ENCODE peak calls at places on chromosomes 12 and 14, in five cellular contexts. P is mesendoderm; D is effector memory CD4-positive, alpha-beta T cell; A is lung; K is dorsolateral prefrontal cortex. R is an unnamed sample.

GRCh38 chr12:47863985-47864384 is 40.8 kb downstream of the VDR start:
- DNase-seq in P (no peak), D (no peak), A (no peak), K (no peak), R (no peak)

GRCh38 chr12:22380029-22380428 is 45.5 kb upstream of the ST8SIA1 start:
- DNase-seq in P (no peak), D (no peak), A (no peak), K (no peak), R (no peak)

GRCh38 chr12:82120901-82121300 is 237.3 kb downstream of the CCDC59 start:
- DNase-seq in P (no peak), D (no peak), A (no peak), K (no peak), R (no peak)

GRCh38 chr12:75481013-75481705 is 604 bp downstream of the GLIPR1 start:
- DNase-seq in P (no peak), D (no peak), A (no peak), K (no peak), R (no peak)

GRCh38 chr12:123056053-123056452 is 75.6 kb downstream of the ARL6IP4 start:
- DNase-seq in P (no peak), D (no peak), A (no peak), K (no peak), R (peak; percentile 16)

GRCh38 chr12:11568762-11569478 is 80.6 kb upstream of the ETV6 start:
- DNase-seq in P (no peak), D (no peak), A (no peak), K (no peak), R (no peak)

GRCh38 chr14:22515961-22516360 is 73.1 kb downstream of the DAD1 start:
- DNase-seq in P (no peak), D (no peak), A (no peak), K (no peak), R (no peak)

GRCh38 chr12:24718641-24719040 is 230.3 kb downstream of the BCAT1 start:
- DNase-seq in P (no peak), D (no peak), A (no peak), K (no peak), R (no peak)

GRCh38 chr14:68879321-68879781 is 86.5 kb upstream of the ZFP36L1 start:
- DNase-seq in P (no peak), D (no peak), A (no peak), K (no peak), R (no peak)

GRCh38 chr12:74646831-74647230 is 109.2 kb downstream of the ATXN7L3B start:
- DNase-seq in P (peak; percentile 10), D (no peak), A (no peak), K (no peak), R (no peak)

GRCh38 chr12:93097417-93097816 is 168.3 kb upstream of the EEA1 start:
- DNase-seq in P (no peak), D (no peak), A (no peak), K (no peak), R (no peak)

GRCh38 chr14:98647754-98648153 is 624.2 kb downstream of the BCL11B start:
- DNase-seq in P (no peak), D (no peak), A (no peak), K (no peak), R (no peak)

GRCh38 chr12:76346798-76347420 is 1.3 kb downstream of the BBS10 start:
- DNase-seq in P (peak; percentile 43), D (no peak), A (no peak), K (peak; percentile 22), R (peak; percentile 70)

GRCh38 chr12:69290545-69291277 is 51.3 kb downstream of the CPSF6 start:
- DNase-seq in P (peak; percentile 95), D (peak; percentile 61), A (peak; percentile 81), K (peak; percentile 43), R (peak; percentile 86)

GRCh38 chr14:64191756-64192155 is 102.4 kb downstream of the ESR2 start:
- DNase-seq in P (peak; percentile 50), D (no peak), A (no peak), K (no peak), R (peak; percentile 94)

GRCh38 chr12:34373926-34374325 is 351.6 kb downstream of the ALG10 start:
- DNase-seq in P (no peak), D (no peak), A (no peak), K (no peak), R (no peak)

GRCh38 chr12:57881035-57881973 is 34.8 kb upstream of the CTDSP2 start:
- DNase-seq in P (no peak), D (no peak), A (no peak), K (no peak), R (peak; percentile 76)

GRCh38 chr12:116037941-116038837 is 239.3 kb downstream of the MED13L start:
- DNase-seq in P (no peak), D (no peak), A (no peak), K (no peak), R (no peak)

GRCh38 chr14:77593501-77593911 is 22.9 kb downstream of the SPTLC2 start:
- DNase-seq in P (no peak), D (no peak), A (no peak), K (no peak), R (no peak)

GRCh38 chr12:123126294-123127144 is 24.4 kb downstream of the PITPNM2 start:
- DNase-seq in P (peak; percentile 92), D (no peak), A (no peak), K (no peak), R (peak; percentile 99)

GRCh38 chr12:54879132-54879531 is 24.8 kb downstream of the MUCL1 start:
- DNase-seq in P (peak; percentile 27), D (no peak), A (no peak), K (no peak), R (no peak)

GRCh38 chr12:80491176-80491575 is 47.1 kb downstream of the PTPRQ start:
- DNase-seq in P (no peak), D (no peak), A (no peak), K (no peak), R (no peak)

GRCh38 chr12:11794311-11794710 is 144.8 kb downstream of the ETV6 start:
- DNase-seq in P (no peak), D (no peak), A (no peak), K (peak; percentile 39), R (no peak)

GRCh38 chr14:96501383-96501745 is 818 bp upstream of the PAPOLA start:
- DNase-seq in P (no peak), D (no peak), A (no peak), K (no peak), R (peak; percentile 0)

GRCh38 chr14:92785601-92786426 is 8.3 kb upstream of the GOLGA5 start:
- DNase-seq in P (peak; percentile 73), D (no peak), A (no peak), K (no peak), R (peak; percentile 92)

GRCh38 chr14:93951798-93952540 is 24.4 kb downstream of the ASB2 start:
- DNase-seq in P (no peak), D (no peak), A (no peak), K (no peak), R (no peak)
- H3K27ac ChIP-seq in P (no peak overlapping the region), D (no peak overlapping the region), A (peak overlapping the region; percentile 12), K (no peak overlapping the region), R (no peak overlapping the region)

GRCh38 chr12:96108321-96108720 is 72.9 kb upstream of the LTA4H start:
- DNase-seq in P (peak; percentile 65), D (no peak), A (peak; percentile 46), K (no peak), R (no peak)
- H3K4me3 ChIP-seq in P (no peak overlapping the region), D (no peak overlapping the region), A (no peak overlapping the region), K (no peak overlapping the region), R (no peak overlapping the region)

DNA sequence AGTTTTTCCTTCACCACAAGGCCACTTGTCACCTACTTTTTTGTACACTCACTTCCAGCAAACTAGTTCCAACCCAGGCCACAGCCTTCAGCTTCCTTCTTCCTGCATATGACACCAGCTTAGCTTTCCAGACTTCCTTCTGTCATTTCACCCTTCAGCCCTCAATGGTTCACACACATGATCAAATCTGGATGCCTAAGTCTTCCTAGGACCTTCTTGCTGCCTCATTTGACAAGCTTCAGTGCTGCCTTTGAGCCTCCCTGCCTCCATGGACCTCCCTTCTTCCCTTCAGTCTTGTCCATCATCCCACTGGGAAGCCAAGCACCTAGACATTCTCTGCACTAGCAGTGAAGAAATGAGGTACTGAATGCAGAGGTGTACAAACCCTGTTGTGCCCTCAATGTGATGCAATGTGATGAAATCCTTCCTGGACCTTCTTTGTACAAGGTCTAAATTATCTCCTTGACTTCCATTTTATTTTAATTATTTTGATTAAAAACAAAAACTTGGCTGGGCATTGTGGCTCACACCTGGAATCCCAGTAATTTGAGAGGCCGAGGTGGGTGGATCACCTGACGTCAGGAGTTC is 4.3 kb upstream of the REC8 start:
- DNase-seq in P (no peak), D (no peak), A (no peak), K (no peak), R (no peak)
- H3K27ac ChIP-seq in P (no peak overlapping the region), D (no peak overlapping the region), A (no peak overlapping the region), K (no peak overlapping the region), R (no peak overlapping the region)

DNA sequence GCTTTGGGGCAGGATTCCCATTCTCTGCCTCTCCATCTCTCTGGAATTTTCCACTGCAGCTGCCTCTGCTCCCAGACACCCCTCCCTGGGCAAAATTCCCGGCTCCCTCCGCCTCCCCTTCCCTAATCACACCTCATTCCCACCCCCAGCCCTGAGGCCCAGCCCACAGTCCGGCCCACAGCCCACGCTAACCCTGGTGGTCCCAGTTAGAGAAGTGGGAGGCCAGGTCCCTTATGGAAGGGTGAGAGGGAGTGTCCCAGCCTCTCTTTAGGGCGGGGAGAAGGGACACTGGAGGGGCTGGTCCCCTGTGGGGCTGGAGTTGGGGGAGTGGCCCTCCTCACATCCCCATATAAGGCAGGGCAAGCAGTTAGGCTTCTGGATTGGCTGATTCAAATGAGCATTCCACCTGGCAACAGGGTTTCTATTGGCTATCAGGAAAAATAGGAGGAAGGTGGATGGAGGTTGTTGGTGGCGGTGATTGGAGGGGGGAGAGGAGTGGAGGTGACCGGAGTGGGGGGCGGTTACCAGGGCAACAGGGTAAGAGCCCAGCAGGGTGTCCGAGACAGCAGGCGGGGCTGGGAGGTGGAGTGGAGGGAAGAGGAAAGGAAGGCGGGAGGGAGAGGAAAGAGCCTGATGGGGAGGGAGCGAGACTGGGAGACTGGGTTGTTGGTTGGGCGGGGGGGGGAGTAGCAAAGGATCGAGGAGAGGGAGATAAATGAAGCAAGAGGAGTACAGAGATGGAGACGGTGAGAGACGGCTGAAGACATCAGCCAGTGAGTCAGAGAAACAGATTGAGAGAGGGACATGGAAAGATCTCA is 1.9 kb upstream of the PTMS start:
- DNase-seq in P (peak; percentile 100), D (peak; percentile 43), A (peak; percentile 94), K (peak; percentile 87), R (peak; percentile 99)
- H3K4me3 ChIP-seq in P (no peak overlapping the region), D (no peak overlapping the region), A (no peak overlapping the region), K (peak overlapping the region; percentile 42), R (peak overlapping the region; percentile 29)

GRCh38 chr14:91127411-91127810 is 13.5 kb downstream of the DGLUCY start:
- DNase-seq in P (no peak), D (no peak), A (peak; percentile 79), K (no peak), R (no peak)

GRCh38 chr14:91126761-91127160 is 12.9 kb downstream of the DGLUCY start:
- DNase-seq in P (no peak), D (no peak), A (no peak), K (no peak), R (no peak)

GRCh38 chr14:91128699-91129098 is 14.8 kb downstream of the DGLUCY start:
- DNase-seq in P (no peak), D (no peak), A (no peak), K (no peak), R (no peak)

GRCh38 chr14:91127924-91128323 is 14.1 kb downstream of the DGLUCY start:
- DNase-seq in P (no peak), D (no peak), A (no peak), K (no peak), R (no peak)

GRCh38 chr14:91129261-91129660 is 15.4 kb downstream of the DGLUCY start:
- DNase-seq in P (no peak), D (no peak), A (no peak), K (no peak), R (no peak)
- H3K27ac ChIP-seq in P (no peak overlapping the region), D (no peak overlapping the region), A (no peak overlapping the region), K (peak overlapping the region; percentile 87), R (no peak overlapping the region)

R was measured in brain microvascular endothelial cell.